ENCODE peak calls at places on chromosomes 4 and X, in seven cellular contexts. C is HCT116, E is astrocyte, O is neural progenitor cell, Y is NT2/D1, X is DND-41, T is mammary epithelial cell. M is an unnamed sample.
A peak's percentile ranks its signal among the peaks of the same experiment; 100 is the strongest.

GRCh38 chrX:45771560-45772340 is 571.1 kb upstream of the DIPK2B start:
- DNase-seq in X (peak; percentile 79), Y (no peak), C (no peak), O (no peak), E (peak; percentile 64), T (peak; percentile 59), M (peak; percentile 71)

GRCh38 chrX:111372065-111372464 is 39.9 kb downstream of the DCX start:
- DNase-seq in C (no peak), X (no peak), O (peak; percentile 23), E (no peak), Y (no peak), T (no peak), M (no peak)

GRCh38 chrX:65674351-65674893 is 7.0 kb downstream of the MSN start:
- DNase-seq in X (no peak), O (no peak), E (no peak), T (peak; percentile 29), Y (no peak), C (no peak), M (no peak)

GRCh38 chrX:12877386-12877785 is 10.5 kb downstream of the TLR7 start:
- DNase-seq in C (no peak), Y (no peak), E (no peak), X (no peak), O (no peak), T (no peak), M (no peak)

GRCh38 chrX:151754641-151755215 is 20.2 kb downstream of the CNGA2 start:
- DNase-seq in T (peak; percentile 77), O (no peak), C (no peak), X (no peak), E (peak; percentile 63), Y (no peak), M (peak; percentile 30)

GRCh38 chr4:44817905-44818304 is 91.5 kb upstream of the GNPDA2 start:
- DNase-seq in X (no peak), O (no peak), E (no peak), C (no peak), T (no peak), Y (no peak), M (no peak)

GRCh38 chr4:13588954-13589353 is 38.6 kb downstream of the BOD1L1 start:
- DNase-seq in Y (no peak), O (no peak), X (no peak), E (no peak), T (no peak), C (no peak), M (no peak)

GRCh38 chr4:6491235-6491634 is 18.8 kb upstream of the PPP2R2C start:
- DNase-seq in O (no peak), E (no peak), Y (no peak), X (no peak), C (no peak), T (no peak), M (no peak)

GRCh38 chr4:8780596-8781368 is 90.9 kb downstream of the HMX1 start:
- DNase-seq in O (no peak), T (no peak), X (no peak), C (no peak), Y (no peak), E (no peak), M (no peak)

GRCh38 chrX:23954396-23954795 is 46.6 kb downstream of the CXorf58 start:
- DNase-seq in C (no peak), X (no peak), T (no peak), Y (no peak), E (no peak), O (peak; percentile 32), M (no peak)

GRCh38 chrX:11053351-11053750 is 57.8 kb upstream of the HCCS start:
- DNase-seq in X (no peak), Y (no peak), E (no peak), T (no peak), C (no peak), O (no peak), M (peak; percentile 43)

GRCh38 chr4:41526628-41527027 is 11.3 kb upstream of the LIMCH1 start:
- DNase-seq in C (no peak), X (no peak), E (peak; percentile 44), O (no peak), Y (no peak), T (no peak), M (no peak)

GRCh38 chrX:50067435-50068292 is 133.1 kb downstream of the AKAP4 start:
- DNase-seq in T (peak; percentile 1), C (no peak), Y (peak; percentile 71), X (no peak), E (peak; percentile 22), O (peak; percentile 80), M (no peak)

GRCh38 chr4:94208918-94209317 is 1.3 kb downstream of the SMARCAD1 start:
- DNase-seq in T (no peak), X (no peak), C (no peak), E (no peak), O (no peak), Y (no peak), M (no peak)

GRCh38 chr4:3707423-3708102 is 58.6 kb upstream of the ADRA2C start:
- DNase-seq in T (no peak), X (no peak), O (no peak), E (no peak), C (no peak), Y (no peak), M (no peak)

GRCh38 chr4:57065730-57066482 is 44.3 kb downstream of the IGFBP7 start:
- DNase-seq in O (no peak), E (peak; percentile 67), X (no peak), C (no peak), T (no peak), Y (no peak), M (no peak)
- H3K4me3 ChIP-seq in O (no peak overlapping the region), E (peak overlapping the region; percentile 27), X (no peak overlapping the region), C (no peak overlapping the region), T (no peak overlapping the region), Y (no peak overlapping the region), M (peak overlapping the region; percentile 26)

GRCh38 chrX:17564689-17565409 is 172.4 kb upstream of the SCML1 start:
- DNase-seq in T (peak; percentile 10), E (peak; percentile 49), O (no peak), Y (no peak), X (no peak), C (no peak), M (peak; percentile 80)

GRCh38 chrX:17567173-17567572 is 170.1 kb upstream of the SCML1 start:
- DNase-seq in X (no peak), Y (no peak), T (no peak), O (no peak), E (peak; percentile 59), C (no peak), M (no peak)

GRCh38 chrX:17563515-17563914 is 173.8 kb upstream of the SCML1 start:
- DNase-seq in Y (no peak), X (no peak), C (no peak), O (no peak), T (peak; percentile 48), E (peak; percentile 86), M (peak; percentile 18)

GRCh38 chrX:17563076-17563475 is 174.2 kb upstream of the SCML1 start:
- DNase-seq in Y (no peak), C (no peak), T (no peak), E (no peak), X (no peak), O (no peak), M (no peak)

DNA sequence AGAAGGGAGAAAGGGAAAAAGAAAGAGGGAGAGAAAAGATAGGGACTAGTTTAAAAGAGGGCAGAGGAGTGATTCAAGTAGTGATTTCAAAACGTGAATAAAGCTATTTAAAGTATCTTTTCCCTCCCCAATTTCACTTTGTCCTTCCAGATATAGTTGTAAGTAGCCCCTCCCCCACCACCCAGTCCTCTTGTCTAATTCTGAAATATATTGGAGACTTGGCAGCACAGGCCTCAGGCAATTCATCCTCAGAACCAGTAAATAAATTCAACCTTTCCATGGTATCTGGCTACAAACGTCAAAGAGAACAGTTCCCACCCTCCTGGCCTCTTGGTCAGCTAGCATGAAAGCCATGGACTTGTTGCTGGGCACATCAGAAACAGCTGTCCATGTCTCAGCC is 169.5 kb upstream of the SCML1 start:
- DNase-seq in X (no peak), O (no peak), T (no peak), C (no peak), E (no peak), Y (no peak), M (no peak)
- H3K9ac ChIP-seq in X (no peak overlapping the region), O (no peak overlapping the region), T (no peak overlapping the region), C (no peak overlapping the region), E (peak overlapping the region; percentile 48), Y (no peak overlapping the region), M (peak overlapping the region; percentile 63)

GRCh38 chrX:154374361-154375155 is at the start of gene FLNA:
- DNase-seq in C (no peak), O (peak; percentile 73), Y (no peak), T (no peak), E (no peak), X (no peak), M (peak; percentile 59)

GRCh38 chrX:154371771-154372300 is 2.6 kb downstream of the FLNA start:
- DNase-seq in Y (no peak), E (no peak), X (no peak), C (no peak), T (no peak), O (peak; percentile 33), M (no peak)

GRCh38 chrX:154370882-154371770 is 3.3 kb downstream of the FLNA start:
- DNase-seq in O (peak; percentile 93), T (peak; percentile 91), Y (peak; percentile 67), E (peak; percentile 75), C (peak; percentile 76), X (peak; percentile 95), M (peak; percentile 95)

GRCh38 chrX:154373340-154374306 is 811 bp downstream of the FLNA start:
- DNase-seq in X (peak; percentile 40), E (peak; percentile 67), T (peak; percentile 81), O (peak; percentile 65), Y (no peak), C (peak; percentile 78), M (peak; percentile 84)

DNA sequence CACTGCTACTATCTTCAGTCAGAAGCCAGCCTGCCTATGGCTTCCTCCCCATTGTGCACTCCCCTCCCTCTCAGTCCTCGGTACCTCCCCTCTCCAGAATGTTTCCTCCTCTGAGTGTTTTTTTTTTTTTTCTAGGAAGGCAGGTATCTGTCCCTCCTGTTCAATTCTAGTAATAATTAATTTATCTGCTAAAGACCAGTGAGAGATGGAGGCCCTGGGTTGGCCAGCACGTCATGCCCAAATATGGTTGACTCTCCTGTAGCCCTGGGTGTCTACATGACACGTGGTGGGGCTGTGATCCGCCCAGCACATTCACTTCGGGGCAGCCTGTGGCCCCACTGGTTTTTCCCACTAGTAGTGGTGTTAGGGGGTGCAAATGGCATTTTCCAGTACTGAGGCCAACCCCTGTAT is 1.8 kb downstream of the FLNA start:
- DNase-seq in X (no peak), O (no peak), Y (no peak), E (peak; percentile 51), C (no peak), T (no peak), M (peak; percentile 41)
- H3K4me3 ChIP-seq in X (no peak overlapping the region), O (no peak overlapping the region), Y (no peak overlapping the region), E (peak overlapping the region; percentile 48), C (no peak overlapping the region), T (no peak overlapping the region), M (no peak overlapping the region)

DNA sequence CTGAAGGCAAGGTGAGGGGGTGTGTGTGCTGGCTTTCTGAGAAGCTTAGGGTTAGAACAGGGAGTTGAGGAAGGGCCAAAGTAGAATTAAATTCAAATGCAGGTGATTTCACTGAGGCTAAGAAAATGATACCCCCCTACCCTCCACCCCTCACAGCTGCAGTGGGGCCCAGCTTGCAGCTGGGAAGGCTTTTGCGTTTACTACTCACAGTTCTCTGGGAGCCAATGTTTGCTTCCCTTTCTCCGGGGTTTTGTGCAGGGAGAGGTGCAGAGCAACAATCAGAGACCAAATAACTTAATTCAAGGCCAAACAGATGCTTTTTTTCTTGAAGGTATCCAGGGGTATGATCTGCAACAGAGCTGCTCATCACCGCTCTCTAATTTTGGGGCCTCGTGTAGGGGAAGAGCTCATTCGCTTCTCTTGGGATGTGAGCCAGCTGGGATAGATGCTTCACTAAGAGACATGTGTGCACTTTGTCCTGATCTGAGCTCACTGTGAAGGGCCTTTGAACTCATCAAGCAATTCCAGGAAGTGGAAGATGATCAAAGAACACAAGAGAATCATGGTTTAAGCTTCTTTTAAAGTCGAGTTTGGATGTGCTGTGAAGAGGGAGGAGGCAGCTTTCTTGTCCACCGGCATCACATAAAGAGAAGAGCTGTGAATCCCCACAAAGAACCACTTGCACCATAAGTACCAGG is 122.7 kb upstream of the C1GALT1C1 start:
- DNase-seq in Y (no peak), O (no peak), C (no peak), T (no peak), E (no peak), X (peak; percentile 48), M (no peak)
- H3K9ac ChIP-seq in Y (no peak overlapping the region), O (no peak overlapping the region), C (no peak overlapping the region), T (no peak overlapping the region), E (no peak overlapping the region), X (peak overlapping the region; percentile 33), M (no peak overlapping the region)

M was measured in adipocyte.